ENCODE peak calls at places on chromosomes 6 and 20, in five cellular contexts. T, G, E, X and A are unnamed samples. For H3K9me3, the result is how much of the 10 kb centered on the place peaks cover.

GRCh38 chr6:154765273-154765672 is 32.1 kb downstream of the SCAF8 start:
- DNase-seq in T (no peak), G (no peak), E (no peak), X (no peak), A (no peak)

GRCh38 chr6:36752886-36753506 is 55.4 kb downstream of the RAB44 start:
- DNase-seq in T (no peak), G (no peak), E (no peak), X (no peak), A (no peak)

GRCh38 chr20:48284837-48285236 is 499.6 kb upstream of the SULF2 start:
- DNase-seq in T (no peak), G (no peak), E (no peak), X (no peak), A (no peak)

GRCh38 chr6:113350521-113350920 is 506.6 kb upstream of the MARCKS start:
- DNase-seq in T (peak), G (no peak), E (no peak), X (no peak), A (no peak)

GRCh38 chr20:57666106-57666833 is 43.5 kb downstream of the PMEPA1 start:
- DNase-seq in T (no peak), G (no peak), E (no peak), X (no peak), A (no peak)

GRCh38 chr6:90525421-90525820 is 61.5 kb downstream of the MAP3K7 start:
- DNase-seq in T (no peak), G (no peak), E (no peak), X (no peak), A (no peak)

GRCh38 chr6:151716446-151717047 is 90.9 kb upstream of the ESR1 start:
- DNase-seq in T (no peak), G (no peak), E (no peak), X (no peak), A (peak)

GRCh38 chr6:30885999-30886896 is 1.9 kb downstream of the DDR1 start:
- DNase-seq in T (peak), G (peak), E (peak), X (peak), A (peak)

GRCh38 chr6:56515081-56515905 is 127.4 kb downstream of the DST start:
- DNase-seq in T (no peak), G (no peak), E (no peak), X (no peak), A (no peak)

GRCh38 chr6:126831461-126831860 is 287.0 kb upstream of the RSPO3 start:
- DNase-seq in T (no peak), G (no peak), E (no peak), X (no peak), A (no peak)

GRCh38 chr6:44569131-44569530 is 181.6 kb downstream of the CDC5L start:
- DNase-seq in T (no peak), G (no peak), E (no peak), X (no peak), A (no peak)
- TF ChIP-seq CTCF in T (no peak), G (no peak), E (no peak), X (no peak), A (no peak)

DNA sequence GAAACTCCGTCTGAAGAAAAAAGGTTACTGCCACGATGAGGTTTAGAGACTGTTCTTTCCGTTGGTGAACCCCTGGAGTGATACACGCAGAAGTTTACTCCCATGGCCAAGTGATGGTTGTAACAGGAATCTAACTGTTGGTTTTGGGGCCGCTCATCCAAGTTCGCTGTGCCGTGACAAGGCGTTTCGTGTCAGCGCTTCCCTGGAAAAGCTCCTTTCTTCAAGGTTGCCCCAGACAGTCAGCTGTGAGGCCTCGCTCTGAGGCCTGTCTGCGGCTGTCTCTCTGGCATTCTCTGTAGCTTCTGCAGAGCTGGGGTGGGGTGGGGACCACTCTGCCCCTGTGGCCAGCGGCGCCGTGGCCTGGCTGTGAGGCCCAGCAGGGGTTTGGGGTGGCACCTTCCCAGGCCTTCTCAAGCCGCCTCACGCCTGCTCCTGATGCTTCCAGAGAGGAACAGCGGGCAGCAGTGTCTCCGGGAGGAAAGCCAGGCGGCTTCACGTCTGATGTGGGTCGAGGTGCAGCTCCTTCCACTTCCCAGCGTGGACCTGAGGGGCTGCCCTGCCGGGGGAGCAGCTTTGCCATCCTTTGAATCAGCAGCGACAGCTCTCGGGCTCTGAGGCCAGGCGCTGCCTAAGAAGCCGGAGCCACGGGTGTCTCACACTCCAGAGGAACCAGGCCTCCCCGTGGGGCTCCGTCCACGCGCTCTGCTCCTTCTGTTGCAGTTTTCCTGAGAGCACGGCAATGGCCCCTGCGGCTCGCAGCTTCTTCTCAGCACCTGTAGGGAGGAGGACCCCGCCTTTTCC is 76.2 kb downstream of the SMOC2 start:
- DNase-seq in T (no peak), G (no peak), E (no peak), X (no peak), A (no peak)
- H3K9me3 ChIP-seq in T (under half), G (under half), E (under half), X (under half), A (under half)

DNA sequence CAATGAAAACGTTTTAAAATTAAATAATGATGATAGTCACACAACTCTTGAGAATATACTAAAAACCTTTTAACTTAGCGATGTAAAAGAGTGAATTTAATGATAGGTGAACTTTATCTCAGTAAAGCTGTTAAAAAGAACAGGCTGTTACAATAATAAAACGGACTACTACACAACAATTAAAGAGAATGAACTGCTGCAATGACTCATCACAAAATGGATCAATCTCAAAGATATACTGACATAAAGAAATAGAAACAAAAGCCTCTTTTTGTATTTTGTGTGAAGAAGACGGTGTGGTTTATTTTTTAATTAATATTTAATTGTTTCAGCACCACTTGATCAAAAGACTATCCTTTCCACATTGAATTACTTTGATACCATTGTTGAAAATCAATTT is 352.4 kb upstream of the GJE1 start:
- DNase-seq in T (no peak), G (no peak), E (no peak), X (no peak), A (no peak)
- TF ChIP-seq CTCF in T (no peak), G (no peak), E (no peak), X (no peak), A (no peak)

GRCh38 chr6:14865609-14866100 is 380.2 kb upstream of the JARID2 start:
- DNase-seq in T (peak), G (no peak), E (no peak), X (no peak), A (peak)
- H3K9me3 ChIP-seq in T (under half), G (under half), E (under half), X (under half), A (under half)

GRCh38 chr20:46650575-46651090 is 626 bp downstream of the SLC13A3 start:
- DNase-seq in T (no peak), G (no peak), E (no peak), X (no peak), A (no peak)

GRCh38 chr20:46652699-46653098 is 1.4 kb upstream of the SLC13A3 start:
- DNase-seq in T (peak), G (no peak), E (no peak), X (no peak), A (no peak)

GRCh38 chr20:46649650-46649949 is 1.7 kb downstream of the SLC13A3 start:
- DNase-seq in T (no peak), G (no peak), E (no peak), X (no peak), A (no peak)

GRCh38 chr20:46649965-46650542 is 1.2 kb downstream of the SLC13A3 start:
- DNase-seq in T (no peak), G (no peak), E (no peak), X (no peak), A (no peak)

GRCh38 chr20:46651091-46651962 is at the start of gene SLC13A3:
- DNase-seq in T (no peak), G (no peak), E (no peak), X (no peak), A (no peak)
- TF ChIP-seq CTCF in T (no peak), G (no peak), E (no peak), X (no peak), A (no peak)

DNA sequence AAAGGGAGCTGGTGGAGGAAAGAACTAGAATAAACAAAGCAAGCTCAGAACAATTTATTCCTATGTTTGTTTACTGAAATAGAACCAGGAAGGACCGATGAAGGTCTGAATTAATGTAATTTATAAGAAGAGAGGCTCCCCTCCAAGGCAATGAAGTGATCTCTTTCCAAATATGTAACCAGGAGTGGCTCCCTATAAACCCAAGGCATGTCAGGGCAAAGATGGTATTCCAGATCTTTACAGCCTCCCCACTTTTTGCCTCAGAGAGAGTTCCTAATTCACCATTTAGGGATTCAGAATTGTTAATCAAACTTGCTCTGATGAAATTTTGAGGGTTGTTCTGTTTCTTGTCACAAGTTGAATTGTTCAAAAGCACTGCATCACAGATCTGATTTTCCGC is 88.8 kb downstream of the HDGFL1 start:
- DNase-seq in T (no peak), G (no peak), E (no peak), X (no peak), A (no peak)
- H3K9me3 ChIP-seq in T (under half), G (under half), E (under half), X (under half), A (under half)

GRCh38 chr20:61146006-61146405 is 106.1 kb upstream of the CDH4 start:
- DNase-seq in T (peak), G (no peak), E (no peak), X (no peak), A (no peak)
- TF ChIP-seq CTCF in T (no peak), G (no peak), E (no peak), X (no peak), A (no peak)